ENCODE peak calls at places on chromosome 20, in seven cellular contexts. F is CD4-positive, alpha-beta T cell; V is neural crest cell; P is adrenal gland; D is cardiac fibroblast; O is uterus; Y is choroid plexus epithelial cell. W is an unnamed sample.

GRCh38 chr20:17849901-17850673 is 118.5 kb downstream of the SNX5 start:
- DNase-seq in F (no peak), Y (peak), D (peak), P (peak), O (peak), V (no peak), W (no peak)

GRCh38 chr20:34561661-34562060 is 3.1 kb downstream of the MAP1LC3A start:
- DNase-seq in O (no peak), V (no peak), F (no peak), D (no peak), Y (no peak), P (no peak), W (peak)

GRCh38 chr20:39518649-39519048 is 556.5 kb downstream of the DHX35 start:
- DNase-seq in Y (no peak), P (no peak), V (no peak), F (no peak), O (no peak), D (no peak), W (no peak)

GRCh38 chr20:32664352-32665159 is 9.2 kb downstream of the C20orf203 start:
- DNase-seq in P (no peak), Y (no peak), F (no peak), O (no peak), D (no peak), V (no peak), W (no peak)

GRCh38 chr20:4886771-4887527 is 114.4 kb downstream of the SLC23A2 start:
- DNase-seq in Y (no peak), O (no peak), V (no peak), D (no peak), F (no peak), P (no peak), W (no peak)

GRCh38 chr20:32961956-32962517 is 42.2 kb downstream of the SUN5 start:
- DNase-seq in V (no peak), O (no peak), F (no peak), Y (no peak), D (no peak), P (no peak), W (no peak)

GRCh38 chr20:48613926-48614325 is 213.9 kb downstream of the PREX1 start:
- DNase-seq in F (no peak), P (peak), V (no peak), O (no peak), D (no peak), Y (no peak), W (no peak)

GRCh38 chr20:48682529-48683385 is 145.0 kb downstream of the PREX1 start:
- DNase-seq in D (peak), Y (peak), V (no peak), F (no peak), P (peak), O (peak), W (peak)

GRCh38 chr20:13105864-13106457 is 97.2 kb downstream of the SPTLC3 start:
- DNase-seq in F (no peak), P (no peak), V (no peak), O (no peak), D (peak), Y (peak), W (no peak)

GRCh38 chr20:45111799-45112471 is 3.0 kb downstream of the WFDC5 start:
- DNase-seq in D (peak), Y (peak), P (no peak), O (no peak), F (no peak), V (peak), W (no peak)

GRCh38 chr20:1377984-1378742 is 14.7 kb downstream of the FKBP1A start:
- DNase-seq in F (no peak), P (no peak), Y (peak), V (no peak), D (peak), O (no peak), W (no peak)

GRCh38 chr20:47224857-47225256 is 131.6 kb downstream of the ZMYND8 start:
- DNase-seq in F (no peak), V (no peak), P (no peak), D (no peak), Y (no peak), O (no peak), W (no peak)

GRCh38 chr20:11797161-11797560 is 120.5 kb upstream of the BTBD3 start:
- DNase-seq in V (no peak), D (no peak), O (no peak), P (no peak), F (no peak), Y (no peak), W (no peak)

GRCh38 chr20:33828912-33829560 is 17.9 kb downstream of the CHMP4B start:
- DNase-seq in D (no peak), F (no peak), P (no peak), Y (no peak), V (no peak), O (no peak), W (no peak)

GRCh38 chr20:51712501-51713212 is 55.5 kb downstream of the ATP9A start:
- DNase-seq in P (peak), D (peak), F (no peak), O (no peak), V (no peak), Y (peak), W (no peak)

GRCh38 chr20:33945391-33946079 is 48.2 kb upstream of the RALY start:
- DNase-seq in P (no peak), O (no peak), Y (peak), V (no peak), F (no peak), D (peak), W (no peak)

GRCh38 chr20:41408131-41408789 is 41.6 kb upstream of the EMILIN3 start:
- DNase-seq in D (no peak), V (no peak), Y (no peak), O (no peak), P (no peak), F (no peak), W (no peak)

GRCh38 chr20:1370548-1371110 is 22.2 kb downstream of the FKBP1A start:
- DNase-seq in Y (no peak), P (no peak), D (peak), O (no peak), V (no peak), F (no peak), W (no peak)

GRCh38 chr20:39302312-39302711 is 340.2 kb downstream of the DHX35 start:
- DNase-seq in F (no peak), O (no peak), D (no peak), P (no peak), Y (no peak), V (no peak), W (no peak)

GRCh38 chr20:47789081-47789998 is 4.1 kb upstream of the SULF2 start:
- DNase-seq in O (peak), F (no peak), P (no peak), Y (no peak), V (peak), D (no peak), W (no peak)

GRCh38 chr20:51178153-51178552 is 155.2 kb upstream of the KCNG1 start:
- DNase-seq in D (no peak), V (no peak), Y (no peak), F (no peak), P (no peak), O (no peak), W (no peak)

GRCh38 chr20:11041396-11041795 is 367.6 kb upstream of the JAG1 start:
- DNase-seq in O (no peak), D (peak), V (no peak), Y (no peak), P (no peak), F (no peak), W (no peak)

GRCh38 chr20:13271098-13271497 is 50.0 kb downstream of the ISM1 start:
- DNase-seq in Y (no peak), F (no peak), D (no peak), O (no peak), P (no peak), V (no peak), W (no peak)

GRCh38 chr20:31605902-31606677 is 1.0 kb downstream of the ID1 start:
- DNase-seq in F (peak), P (no peak), V (peak), Y (peak), O (peak), D (peak), W (no peak)

DNA sequence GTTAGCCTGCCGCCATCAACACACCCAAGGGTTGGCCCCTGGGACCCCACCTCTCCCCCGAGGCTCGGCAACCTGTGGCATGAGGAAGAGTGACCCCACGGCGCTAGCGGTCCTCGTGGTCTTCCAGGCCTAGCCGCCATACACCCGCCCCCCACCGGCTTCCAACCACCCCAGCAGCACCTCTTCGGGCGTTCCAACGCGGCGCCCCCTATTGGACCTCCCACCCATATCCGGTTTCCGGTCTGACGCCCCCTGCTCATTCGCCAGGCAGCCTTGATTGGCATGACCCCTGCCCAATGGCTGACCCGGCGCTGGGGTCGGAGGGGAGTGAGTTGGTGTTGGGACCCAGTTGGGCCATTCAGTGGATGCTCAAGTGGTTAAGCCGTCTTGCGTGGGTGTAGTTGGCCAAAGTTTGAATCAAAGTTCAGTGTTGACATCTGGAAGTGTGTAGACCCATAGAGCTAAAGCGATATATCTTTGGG is at the start of gene GNAS-AS1:
- DNase-seq in V (peak), Y (peak), F (peak), P (peak), D (peak), O (peak), W (no peak)
- TF ChIP-seq CTCF in V (peak), Y (no peak), F (no peak), P (no peak), D (no peak), O (no peak), W (no peak)

GRCh38 chr20:3825526-3825925 is 5.2 kb downstream of the AP5S1 start:
- DNase-seq in Y (no peak), O (no peak), V (no peak), P (no peak), F (no peak), D (no peak), W (no peak)
- TF ChIP-seq CTCF in Y (no peak), O (no peak), V (no peak), P (no peak), F (no peak), D (no peak), W (no peak)

GRCh38 chr20:62305765-62306431 is 3.1 kb downstream of the ADRM1 start:
- DNase-seq in V (no peak), P (no peak), F (no peak), O (no peak), Y (no peak), D (no peak), W (no peak)
- TF ChIP-seq CTCF in V (no peak), P (no peak), F (no peak), O (no peak), Y (no peak), D (no peak), W (no peak)

GRCh38 chr20:46139243-46139889 is 21.3 kb downstream of the CD40 start:
- DNase-seq in O (no peak), V (no peak), P (peak), F (no peak), Y (no peak), D (no peak), W (no peak)
- TF ChIP-seq CTCF in O (no peak), V (no peak), P (no peak), F (no peak), Y (no peak), D (no peak), W (no peak)

DNA sequence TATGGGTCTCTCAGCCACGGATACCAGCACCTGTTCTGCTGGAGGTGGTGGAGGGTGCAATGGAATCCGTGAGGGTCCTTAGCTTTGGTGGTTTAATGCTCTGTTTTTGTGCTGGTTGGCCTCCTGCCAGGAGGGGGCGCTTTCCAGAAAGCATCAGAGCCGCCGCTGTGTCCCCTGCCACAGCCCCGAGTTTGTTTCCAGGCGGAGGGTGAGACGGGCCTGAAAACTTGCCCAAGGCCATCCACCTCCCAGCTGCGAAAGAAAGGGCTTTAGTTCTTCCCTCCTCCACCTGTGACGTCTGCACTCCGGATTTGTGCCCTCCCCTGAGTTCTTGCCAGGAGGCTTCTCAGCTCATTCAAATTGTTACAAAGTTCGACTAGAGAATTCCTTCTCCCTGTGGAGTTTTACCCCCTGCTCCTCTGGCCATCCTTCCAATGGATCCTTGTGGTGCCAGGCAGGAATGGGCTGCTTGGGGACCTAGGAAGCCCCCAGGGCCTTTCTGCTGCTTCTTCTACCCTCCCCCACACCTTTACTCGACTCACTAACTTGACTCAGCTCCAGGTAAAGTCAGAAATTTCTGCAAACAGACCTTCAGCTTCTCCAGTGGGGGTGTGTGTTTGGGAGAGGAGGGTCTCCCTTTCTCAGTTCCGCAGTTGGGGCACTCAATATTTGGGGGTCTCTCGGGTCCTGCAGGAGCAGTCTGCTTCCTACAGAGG is 873.7 kb downstream of the KIF16B start:
- DNase-seq in F (no peak), Y (no peak), V (no peak), P (peak), D (no peak), O (no peak), W (no peak)
- TF ChIP-seq CTCF in F (no peak), Y (no peak), V (peak), P (no peak), D (no peak), O (no peak), W (no peak)

GRCh38 chr20:9903048-9903651 is 64.3 kb upstream of the PAK5 start:
- DNase-seq in D (peak), V (peak), F (no peak), O (no peak), P (no peak), Y (peak), W (no peak)
- TF ChIP-seq CTCF in D (peak), V (peak), F (no peak), O (no peak), P (peak), Y (peak), W (peak)

DNA sequence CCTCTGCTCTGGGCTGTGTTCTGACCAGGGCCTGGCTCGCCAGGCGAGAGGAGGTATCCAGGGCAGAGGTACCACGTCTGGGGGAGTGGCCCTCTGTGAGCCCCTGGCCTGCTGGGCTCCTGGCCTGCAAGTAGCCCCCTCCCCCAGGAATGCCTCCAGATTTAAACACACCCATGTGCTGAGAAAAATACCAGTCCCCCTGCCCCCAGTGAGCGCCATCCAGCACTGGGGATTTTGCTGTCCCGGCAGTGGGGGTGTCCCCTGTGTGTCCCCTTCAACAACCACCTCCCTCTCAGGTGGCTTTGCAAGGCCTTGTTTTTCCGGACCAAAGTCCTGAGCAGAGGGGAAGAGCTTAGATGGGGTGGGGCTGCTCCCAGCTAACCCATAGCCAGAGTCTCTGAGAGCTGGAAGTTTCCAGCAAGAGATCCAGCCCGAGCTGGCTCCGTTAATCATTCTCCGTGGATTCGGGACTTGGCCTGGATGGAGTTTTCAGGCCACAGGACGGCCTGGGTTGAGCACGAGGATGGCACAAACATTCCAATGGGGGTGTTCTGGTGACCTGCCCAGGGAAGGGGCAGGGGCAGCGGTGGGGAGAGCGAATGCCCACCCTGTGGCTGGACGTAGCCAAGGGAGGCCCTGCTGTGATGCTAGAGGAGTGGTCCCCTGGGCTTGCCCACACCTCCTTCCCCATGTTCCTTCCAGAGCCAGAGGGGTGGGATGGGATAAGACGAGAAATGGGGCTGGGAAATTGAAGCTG is 29.0 kb downstream of the PCK1 start:
- DNase-seq in F (no peak), O (no peak), Y (no peak), P (no peak), D (no peak), V (no peak), W (no peak)
- TF ChIP-seq CTCF in F (no peak), O (no peak), Y (no peak), P (no peak), D (no peak), V (no peak), W (no peak)

DNA sequence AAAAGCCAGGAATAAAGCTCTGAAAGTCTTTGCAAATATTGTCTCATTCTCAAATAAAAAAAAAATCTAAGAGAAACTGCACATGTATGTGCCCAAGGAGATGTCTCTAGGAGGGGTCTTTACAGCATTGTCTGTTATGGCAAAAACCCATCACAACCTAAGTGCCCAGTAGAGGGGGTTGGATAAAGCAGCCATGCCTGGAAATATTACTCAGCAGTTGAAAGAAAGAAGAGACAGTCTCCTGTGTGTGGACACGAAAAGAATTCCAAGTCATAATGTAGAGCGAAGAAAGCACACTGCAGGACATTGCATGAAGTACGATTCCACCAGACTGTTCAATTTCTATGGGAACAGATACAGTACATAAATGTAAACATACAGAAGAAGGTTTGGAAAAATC is 7.3 kb upstream of the TGM2 start:
- DNase-seq in O (no peak), P (no peak), D (peak), Y (peak), F (no peak), V (no peak), W (no peak)
- TF ChIP-seq CTCF in O (no peak), P (no peak), D (peak), Y (peak), F (no peak), V (no peak), W (no peak)

DNA sequence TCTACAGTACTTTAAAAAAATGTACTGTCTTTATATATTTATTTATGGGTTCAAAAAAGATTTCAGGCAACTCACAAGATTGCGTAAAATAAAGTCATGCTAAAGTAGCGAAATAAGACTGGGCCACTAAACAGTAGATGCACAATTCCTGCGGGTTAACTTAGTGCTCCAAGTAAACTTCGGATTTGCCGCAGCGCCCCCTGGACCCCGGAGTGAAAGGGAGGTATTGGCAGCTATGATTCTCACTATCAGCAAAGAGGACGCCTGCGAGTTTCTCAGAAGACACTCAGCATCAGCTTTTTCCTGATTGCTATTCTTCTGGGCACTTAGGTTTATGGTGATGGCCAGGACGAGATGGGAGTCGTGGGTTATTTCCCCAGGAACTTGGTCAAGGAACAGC is 1.4 kb downstream of the OTOR start:
- DNase-seq in D (no peak), P (no peak), F (no peak), V (peak), Y (no peak), O (no peak), W (no peak)
- TF ChIP-seq CTCF in D (no peak), P (no peak), F (no peak), V (no peak), Y (peak), O (no peak), W (no peak)